ENCODE peak calls at places on chromosomes 4 and X, in seven cellular contexts. O is activated naive CD4-positive, alpha-beta T cell; X is naive thymus-derived CD8-positive, alpha-beta T cell; Y is stimulated activated naive B cell treated with anti-CD40 and anti-IgM and Interleukin-4, amounts not matched to agents 10 μg/mL and 1 μg/mL and 100 μg/mL, for 72 hours; L is activated CD8-positive, alpha-beta memory T cell treated with anti-CD3 and anti-CD28 coated beads for 48 hours; S is GM23248; P is ureter. V is an unnamed sample.

GRCh38 chrX:24607616-24608015 is 39.5 kb downstream of the PCYT1B start:
- DNase-seq in O (no peak), X (no peak), Y (no peak), L (no peak), S (no peak), P (no peak), V (no peak)

GRCh38 chrX:2676794-2677675 is 14.1 kb upstream of the CD99 start:
- DNase-seq in O (no peak), X (no peak), Y (no peak), L (no peak), S (peak; percentile 58), P (no peak), V (no peak)

GRCh38 chr4:125365731-125366130 is 51.0 kb downstream of the FAT4 start:
- DNase-seq in O (no peak), X (no peak), Y (no peak), L (no peak), S (no peak), P (no peak), V (no peak)

GRCh38 chr4:113394730-113395530 is 345.5 kb downstream of the ANK2 start:
- DNase-seq in O (peak; percentile 2), X (peak; percentile 13), Y (peak; percentile 29), L (peak; percentile 0), S (peak; percentile 87), P (peak; percentile 80), V (no peak)

GRCh38 chr4:146110847-146111485 is 64.6 kb upstream of the LSM6 start:
- DNase-seq in O (no peak), X (no peak), Y (no peak), L (no peak), S (no peak), P (no peak), V (no peak)

GRCh38 chrX:136166221-136166855 is 19.0 kb downstream of the FHL1 start:
- DNase-seq in O (no peak), X (no peak), Y (no peak), L (no peak), S (peak; percentile 68), P (no peak), V (no peak)

GRCh38 chr4:41622816-41623215 is 84.9 kb downstream of the LIMCH1 start:
- DNase-seq in O (no peak), X (no peak), Y (no peak), L (no peak), S (no peak), P (no peak), V (no peak)

GRCh38 chrX:49040376-49040955 is 2.7 kb downstream of the TFE3 start:
- DNase-seq in O (no peak), X (no peak), Y (no peak), L (no peak), S (peak; percentile 47), P (no peak), V (no peak)

GRCh38 chrX:53190363-53190960 is 34.5 kb downstream of the KDM5C start:
- DNase-seq in O (no peak), X (no peak), Y (no peak), L (no peak), S (peak; percentile 10), P (no peak), V (no peak)

GRCh38 chr4:98794565-98795205 is 134.2 kb downstream of the EIF4E start:
- DNase-seq in O (no peak), X (no peak), Y (no peak), L (no peak), S (peak; percentile 70), P (no peak), V (no peak)